ENCODE peak calls at places on chromosomes 7 and 10, in five cellular contexts. X is AG04450, Y is ovary, F is sigmoid colon, N is transverse colon. W is an unnamed sample.

GRCh38 chr10:94125856-94126255 is 132.1 kb downstream of the PLCE1 start:
- DNase-seq in F (no peak), N (no peak), X (peak), Y (no peak), W (no peak)

GRCh38 chr7:103348452-103348851 is 1.0 kb downstream of the PSMC2 start:
- DNase-seq in X (no peak), Y (no peak), N (no peak), F (no peak), W (no peak)

GRCh38 chr7:25876092-25876491 is 275.9 kb upstream of the NFE2L3 start:
- DNase-seq in F (no peak), Y (no peak), X (no peak), N (no peak), W (no peak)

GRCh38 chr10:100346351-100346764 is 675 bp upstream of the SCD start:
- DNase-seq in N (peak), Y (peak), F (peak), X (peak), W (peak)

GRCh38 chr7:105003275-105003674 is 10.7 kb upstream of the KMT2E start:
- DNase-seq in X (no peak), Y (peak), F (peak), N (peak), W (peak)

GRCh38 chr7:41346878-41347277 is 356.0 kb downstream of the INHBA start:
- DNase-seq in X (no peak), N (no peak), F (no peak), Y (no peak), W (no peak)

GRCh38 chr10:15363031-15363430 is 8.1 kb downstream of the FAM171A1 start:
- DNase-seq in X (no peak), F (no peak), N (no peak), Y (no peak), W (no peak)

GRCh38 chr7:105353752-105354328 is 34.9 kb downstream of the SRPK2 start:
- DNase-seq in Y (peak), X (no peak), N (peak), F (peak), W (peak)

GRCh38 chr7:106219170-106219569 is 65.6 kb downstream of the NAMPT start:
- DNase-seq in N (no peak), X (no peak), Y (no peak), F (no peak), W (no peak)

GRCh38 chr10:121459765-121460453 is 138.3 kb downstream of the FGFR2 start:
- DNase-seq in N (no peak), X (no peak), F (peak), Y (no peak), W (no peak)

GRCh38 chr7:42194218-42194617 is 42.8 kb downstream of the GLI3 start:
- DNase-seq in N (no peak), Y (peak), X (no peak), F (no peak), W (no peak)

GRCh38 chr7:21175714-21176113 is 252.2 kb upstream of the SP4 start:
- DNase-seq in N (no peak), X (no peak), Y (no peak), F (no peak), W (no peak)

GRCh38 chr7:21167942-21168341 is 259.9 kb upstream of the SP4 start:
- DNase-seq in X (no peak), Y (no peak), N (no peak), F (no peak), W (no peak)

DNA sequence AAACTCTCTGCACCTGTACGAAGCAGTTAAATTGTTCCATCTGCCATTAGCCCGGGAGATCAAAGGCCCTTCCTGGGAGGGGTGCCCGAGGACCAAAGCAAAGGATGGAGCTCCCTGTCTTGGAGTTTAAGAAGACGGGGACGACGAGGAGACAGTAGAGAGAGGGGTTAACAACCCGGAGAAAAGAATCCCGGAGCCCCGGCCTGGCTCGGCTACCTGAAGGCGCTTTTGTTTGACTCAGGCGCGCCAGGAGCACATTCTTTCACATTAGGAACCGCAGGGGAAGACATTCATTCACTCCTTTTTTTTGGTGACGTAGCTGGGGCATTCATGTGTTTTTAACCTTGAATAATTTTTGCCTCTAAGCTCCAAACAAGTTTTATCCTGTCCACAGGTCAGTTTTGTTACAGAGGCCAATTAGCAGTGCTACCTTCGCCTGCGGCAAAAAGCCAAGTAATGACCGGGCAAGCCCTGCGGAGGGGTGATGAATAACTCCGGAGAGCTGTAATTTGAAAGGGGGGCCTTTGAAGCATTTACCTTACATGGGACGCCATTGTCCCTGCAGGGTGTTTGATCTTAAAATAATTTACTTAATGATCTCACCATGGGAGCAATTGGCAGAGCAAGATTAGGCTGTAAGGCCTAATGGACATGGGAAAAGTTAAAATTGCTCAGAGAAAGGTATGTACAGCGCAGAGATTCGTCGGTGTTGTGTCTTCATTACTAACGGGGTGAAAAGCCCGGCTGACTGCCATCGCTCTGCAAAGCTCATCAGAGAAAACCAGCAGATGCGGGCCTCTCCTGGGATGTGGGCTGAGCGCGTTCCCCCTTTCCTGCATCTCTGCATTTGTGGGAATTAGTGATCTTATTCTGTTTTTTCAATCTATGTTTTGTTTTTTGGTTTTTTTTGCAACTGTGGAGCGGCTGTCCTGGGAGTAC is 257.9 kb upstream of the SP4 start:
- DNase-seq in Y (no peak), F (no peak), X (no peak), N (no peak), W (no peak)
- H3K27ac ChIP-seq in Y (no peak), F (no peak), X (no peak), N (no peak), W (no peak)

GRCh38 chr7:33986951-33987948 is 81.9 kb downstream of the BMPER start:
- DNase-seq in Y (peak), N (no peak), X (peak), F (no peak), W (no peak)
- H3K4me3 ChIP-seq in Y (no peak), N (no peak), X (no peak), F (no peak), W (no peak)

GRCh38 chr7:99122762-99123161 is 21.1 kb downstream of the SMURF1 start:
- DNase-seq in N (no peak), F (no peak), Y (no peak), X (no peak), W (no peak)

GRCh38 chr7:99120916-99121315 is 23.0 kb downstream of the SMURF1 start:
- DNase-seq in N (no peak), X (no peak), Y (no peak), F (no peak), W (no peak)

GRCh38 chr7:99120503-99120902 is 23.4 kb downstream of the SMURF1 start:
- DNase-seq in F (no peak), Y (no peak), N (no peak), X (no peak), W (no peak)

GRCh38 chr7:99123571-99124033 is 20.3 kb downstream of the SMURF1 start:
- DNase-seq in F (no peak), X (no peak), N (no peak), Y (peak), W (no peak)

GRCh38 chr7:99121496-99122021 is 22.3 kb downstream of the SMURF1 start:
- DNase-seq in F (no peak), Y (peak), X (no peak), N (no peak), W (no peak)
- H3K27ac ChIP-seq in F (peak), Y (peak), X (peak), N (peak), W (no peak)

DNA sequence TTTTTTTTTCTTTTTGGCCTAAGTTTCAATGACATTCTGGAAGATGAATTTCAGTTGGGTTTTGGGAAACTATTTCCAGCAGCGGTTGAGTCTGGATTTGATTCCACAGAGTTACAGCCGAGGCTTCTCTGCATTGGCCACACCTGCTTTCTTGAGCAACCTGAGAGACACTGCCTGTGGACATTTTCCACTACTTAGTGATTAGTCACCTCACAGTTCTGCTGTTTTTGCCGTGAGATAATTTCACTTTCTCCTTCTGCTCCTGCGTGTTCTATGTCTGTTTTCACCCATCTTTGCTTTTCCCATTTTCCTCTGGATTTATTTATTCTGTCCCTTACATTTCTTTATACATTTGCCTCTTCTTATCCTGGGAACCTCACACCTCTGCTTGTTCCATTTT is 243.0 kb downstream of the BICC1 start:
- DNase-seq in N (peak), X (peak), Y (peak), F (peak), W (no peak)
- H3K4me3 ChIP-seq in N (no peak), X (peak), Y (peak), F (peak), W (no peak)

DNA sequence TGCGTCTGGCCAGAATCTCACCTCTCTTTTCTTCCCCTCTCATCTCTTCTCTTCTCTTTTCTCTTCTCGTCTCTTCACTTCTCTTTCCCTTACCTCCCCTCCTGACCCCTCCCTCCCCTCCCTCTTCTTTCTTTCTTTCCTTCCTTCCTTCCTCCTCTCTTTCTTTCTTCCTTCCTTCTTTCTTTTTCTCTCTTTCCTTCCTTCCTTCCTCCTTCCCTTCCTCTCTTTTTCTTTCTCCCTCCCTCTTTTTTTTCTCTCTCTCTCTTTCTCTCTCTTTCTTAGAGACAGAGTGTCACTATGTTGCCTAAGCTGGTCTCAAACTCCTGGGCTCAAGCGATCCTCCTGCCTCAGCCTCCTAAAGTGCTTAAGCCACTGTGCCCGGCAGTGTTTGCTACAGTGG is 4.6 kb upstream of the GTF2IRD1 start:
- DNase-seq in Y (no peak), X (no peak), F (no peak), N (no peak), W (no peak)
- H3K27ac ChIP-seq in Y (no peak), X (no peak), F (no peak), N (no peak), W (no peak)

DNA sequence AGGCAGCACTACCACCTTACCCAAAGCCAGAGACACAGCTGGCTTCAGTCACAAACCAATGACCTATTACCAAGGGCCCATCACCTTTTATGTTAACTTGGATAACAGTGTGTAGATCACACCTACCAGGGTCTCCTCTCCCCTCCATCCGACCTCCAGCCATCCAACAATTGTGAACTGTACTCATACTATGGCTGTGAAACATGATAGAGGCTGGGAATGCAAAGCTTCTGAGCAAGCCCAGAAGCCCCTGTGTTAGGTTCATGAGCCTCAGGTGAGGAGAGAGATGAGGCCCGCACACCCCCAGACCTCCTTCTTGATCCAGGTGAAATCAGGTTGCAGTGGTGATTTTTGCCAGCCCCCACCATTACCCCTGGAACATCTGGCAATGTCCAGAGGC is 47.7 kb downstream of the PNLIPRP2 start:
- DNase-seq in Y (no peak), X (no peak), N (no peak), F (no peak), W (no peak)
- H3K4me3 ChIP-seq in Y (no peak), X (no peak), N (no peak), F (no peak), W (no peak)

DNA sequence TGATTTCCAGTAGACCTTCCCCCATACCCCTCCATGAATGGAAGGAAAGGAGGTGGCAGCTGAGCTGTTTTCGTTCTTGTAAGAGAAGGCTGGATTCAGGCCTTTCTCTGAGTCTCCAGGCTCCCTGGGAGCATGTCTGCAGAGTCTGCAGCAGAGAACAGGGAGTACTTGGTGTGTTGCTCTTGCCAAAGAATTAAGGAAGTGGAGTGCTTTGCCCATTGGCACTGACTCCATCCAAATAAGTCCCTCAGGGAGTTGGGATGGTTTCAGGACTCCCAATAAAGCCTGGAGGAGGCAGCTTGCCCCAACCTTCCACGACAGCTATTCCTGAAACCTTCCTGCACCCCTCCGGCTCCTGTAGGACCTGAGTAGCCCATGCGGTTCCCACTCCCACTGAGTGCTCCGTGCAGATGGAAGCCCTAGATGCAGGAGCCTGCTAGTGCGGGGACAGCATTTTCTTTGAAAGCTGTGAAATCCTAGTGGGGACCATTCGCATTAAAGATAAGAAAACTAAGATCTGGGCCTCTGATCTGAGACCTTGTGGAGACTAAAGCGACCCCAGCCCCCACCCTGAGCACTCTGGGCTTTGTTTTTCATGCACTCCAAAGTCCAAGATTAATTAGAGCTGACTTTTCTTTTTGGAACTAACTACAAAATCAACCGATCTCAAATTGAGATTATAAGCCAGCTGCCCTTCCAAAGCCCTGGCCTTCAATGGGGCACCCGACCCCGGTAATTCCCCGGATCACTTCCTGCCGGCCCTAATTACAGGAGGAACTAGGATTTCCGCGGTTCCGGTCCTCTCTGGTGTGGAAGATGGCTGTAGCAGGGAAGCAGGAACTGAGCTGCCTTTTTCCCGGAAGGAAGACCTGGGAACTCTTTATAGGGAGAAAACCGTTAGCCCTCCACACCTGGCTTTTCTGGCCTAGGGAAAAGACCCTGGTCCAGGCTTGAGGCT is 110.1 kb downstream of the COL13A1 start:
- DNase-seq in F (peak), N (no peak), X (no peak), Y (peak), W (no peak)
- H3K27ac ChIP-seq in F (peak), N (peak), X (no peak), Y (no peak), W (peak)

GRCh38 chr7:128931965-128932861 is 5.5 kb upstream of the IRF5 start:
- DNase-seq in N (no peak), F (peak), X (no peak), Y (no peak), W (no peak)

GRCh38 chr7:128936798-128937197 is 929 bp upstream of the IRF5 start:
- DNase-seq in Y (no peak), F (peak), N (no peak), X (no peak), W (no peak)

GRCh38 chr7:128931186-128931798 is 6.4 kb upstream of the IRF5 start:
- DNase-seq in N (no peak), X (no peak), Y (no peak), F (peak), W (no peak)

GRCh38 chr7:128934361-128935352 is 3.1 kb upstream of the IRF5 start:
- DNase-seq in N (peak), F (peak), X (no peak), Y (no peak), W (no peak)

GRCh38 chr7:128932862-128933821 is 4.6 kb upstream of the IRF5 start:
- DNase-seq in Y (no peak), F (peak), X (no peak), N (peak), W (no peak)
- H3K4me3 ChIP-seq in Y (no peak), F (no peak), X (no peak), N (no peak), W (no peak)

DNA sequence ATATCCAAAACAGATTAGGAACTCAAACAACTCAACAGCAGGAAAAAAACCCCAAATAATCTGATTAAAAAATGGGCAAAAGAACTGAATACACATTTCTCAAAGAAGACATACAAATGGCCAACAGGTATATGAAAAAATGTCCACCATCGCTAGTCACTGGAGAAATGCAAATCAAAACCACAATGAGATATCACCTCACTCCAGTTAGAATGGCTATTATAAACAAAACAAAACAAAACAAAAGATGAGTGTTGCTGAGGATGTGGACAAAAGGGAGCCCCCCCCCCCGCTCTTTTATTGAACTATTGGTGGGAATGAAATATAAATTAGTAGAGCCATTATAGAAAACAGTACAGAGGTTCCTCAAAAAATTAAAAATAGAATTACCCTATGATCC is 77.8 kb upstream of the RHEB start:
- DNase-seq in F (no peak), Y (no peak), X (no peak), N (no peak), W (no peak)
- H3K27ac ChIP-seq in F (peak), Y (no peak), X (peak), N (peak), W (no peak)

W was measured in body of pancreas.